ENCODE peak calls at places on chromosomes 4 and X, in seven cellular contexts. Y, Z, M, I, S, B and T are unnamed samples.

GRCh38 chr4:185379326-185380295 is 16.1 kb downstream of the LRP2BP start:
- DNase-seq in S (no peak), Y (no peak), M (peak; percentile 17), Z (no peak), B (no peak), I (no peak), T (no peak)

GRCh38 chr4:143626134-143626859 is 74.2 kb downstream of the FREM3 start:
- DNase-seq in Y (no peak), B (peak; percentile 79), I (peak; percentile 75), M (peak; percentile 48), S (peak; percentile 39), Z (no peak), T (no peak)

GRCh38 chrX:2471641-2472040 is 29.1 kb downstream of the DHRSX start:
- DNase-seq in B (no peak), I (no peak), Z (no peak), Y (no peak), S (no peak), M (no peak), T (no peak)

GRCh38 chrX:13110427-13111324 is 66.3 kb upstream of the FAM9C start:
- DNase-seq in I (no peak), Y (no peak), B (no peak), M (peak; percentile 96), Z (no peak), S (peak; percentile 57), T (no peak)

GRCh38 chr4:2295535-2296442 is 33.9 kb upstream of the MXD4 start:
- DNase-seq in Z (no peak), Y (no peak), S (no peak), I (no peak), M (no peak), B (no peak), T (no peak)

GRCh38 chrX:15146515-15146914 is 123.4 kb downstream of the ASB9 start:
- DNase-seq in Z (peak; percentile 37), S (no peak), B (no peak), M (peak; percentile 12), I (no peak), Y (no peak), T (peak; percentile 39)

GRCh38 chrX:44733931-44734330 is 109.9 kb upstream of the DUSP21 start:
- DNase-seq in M (peak; percentile 1), B (no peak), I (no peak), S (no peak), Z (no peak), Y (no peak), T (no peak)

GRCh38 chr4:41391271-41391670 is 134.5 kb downstream of the UCHL1 start:
- DNase-seq in Y (no peak), B (no peak), S (no peak), Z (no peak), I (no peak), M (no peak), T (no peak)

GRCh38 chr4:54784188-54784671 is 126.5 kb downstream of the KIT start:
- DNase-seq in I (peak; percentile 90), B (peak; percentile 85), Y (no peak), M (no peak), Z (no peak), S (peak; percentile 66), T (no peak)

GRCh38 chrX:119121341-119121740 is 6.3 kb downstream of the KIAA1210 start:
- DNase-seq in Y (no peak), B (no peak), I (no peak), M (peak; percentile 54), S (no peak), Z (no peak), T (no peak)

GRCh38 chr4:107330915-107331314 is 294.8 kb upstream of the DKK2 start:
- DNase-seq in I (no peak), M (no peak), Z (no peak), S (no peak), B (no peak), Y (no peak), T (no peak)

GRCh38 chr4:88027611-88028608 is 20.5 kb downstream of the PKD2 start:
- DNase-seq in I (no peak), M (peak; percentile 96), B (no peak), S (no peak), Z (no peak), Y (no peak), T (no peak)

GRCh38 chrX:153659268-153659667 is 12.3 kb downstream of the DUSP9 start:
- DNase-seq in M (no peak), S (no peak), Z (no peak), B (no peak), I (no peak), Y (no peak), T (no peak)